ENCODE peak calls at places on chromosomes 2 and 18, in seven cellular contexts. One of them, this sample, is unnamed.

GRCh38 chr2:27737676-27738348 is 33.7 kb upstream of the MRPL33 start:
- DNase-seq in stomach: peak; percentile 53
- DNase-seq in lower leg skin: no peak
- DNase-seq in A549: no peak
- DNase-seq in cardiac muscle cell: no peak
- DNase-seq in AG04450: peak; percentile 7
- DNase-seq in right lobe of liver: peak; percentile 82
- DNase-seq in this sample: peak; percentile 79

GRCh38 chr2:136957044-136957443 is 191.7 kb downstream of the THSD7B start:
- DNase-seq in right lobe of liver: no peak
- DNase-seq in cardiac muscle cell: no peak
- DNase-seq in A549: no peak
- DNase-seq in stomach: no peak
- DNase-seq in AG04450: no peak
- DNase-seq in lower leg skin: no peak
- DNase-seq in this sample: no peak

GRCh38 chr2:183495079-183495478 is 370.8 kb downstream of the NUP35 start:
- DNase-seq in A549: no peak
- DNase-seq in right lobe of liver: no peak
- DNase-seq in lower leg skin: no peak
- DNase-seq in stomach: no peak
- DNase-seq in AG04450: no peak
- DNase-seq in cardiac muscle cell: no peak
- DNase-seq in this sample: no peak

GRCh38 chr2:76953733-76954347 is 568.3 kb downstream of the LRRTM4 start:
- DNase-seq in A549: no peak
- DNase-seq in right lobe of liver: peak; percentile 48
- DNase-seq in AG04450: peak; percentile 1
- DNase-seq in lower leg skin: peak; percentile 14
- DNase-seq in cardiac muscle cell: peak; percentile 84
- DNase-seq in stomach: no peak
- DNase-seq in this sample: peak; percentile 27

GRCh38 chr2:204072443-204073324 is 136.1 kb downstream of the ICOS start:
- DNase-seq in cardiac muscle cell: peak; percentile 45
- DNase-seq in lower leg skin: no peak
- DNase-seq in A549: peak; percentile 8
- DNase-seq in right lobe of liver: peak; percentile 48
- DNase-seq in AG04450: no peak
- DNase-seq in stomach: no peak
- DNase-seq in this sample: peak; percentile 11

GRCh38 chr2:237304763-237305514 is 109.0 kb downstream of the COL6A3 start:
- DNase-seq in stomach: no peak
- DNase-seq in right lobe of liver: no peak
- DNase-seq in A549: no peak
- DNase-seq in lower leg skin: no peak
- DNase-seq in cardiac muscle cell: no peak
- DNase-seq in AG04450: no peak
- DNase-seq in this sample: peak; percentile 74

GRCh38 chr2:1628893-1629292 is 115.4 kb downstream of the PXDN start:
- DNase-seq in A549: no peak
- DNase-seq in lower leg skin: peak; percentile 82
- DNase-seq in right lobe of liver: no peak
- DNase-seq in cardiac muscle cell: no peak
- DNase-seq in AG04450: no peak
- DNase-seq in stomach: peak; percentile 25
- DNase-seq in this sample: peak; percentile 74

GRCh38 chr2:208253518-208254117 is 1.3 kb downstream of the IDH1 start:
- DNase-seq in A549: no peak
- DNase-seq in right lobe of liver: no peak
- DNase-seq in stomach: no peak
- DNase-seq in cardiac muscle cell: no peak
- DNase-seq in lower leg skin: no peak
- DNase-seq in AG04450: no peak
- DNase-seq in this sample: peak; percentile 32

GRCh38 chr18:5058768-5059539 is 138.1 kb downstream of the AKAIN1 start:
- DNase-seq in cardiac muscle cell: no peak
- DNase-seq in A549: no peak
- DNase-seq in right lobe of liver: no peak
- DNase-seq in AG04450: no peak
- DNase-seq in stomach: no peak
- DNase-seq in lower leg skin: no peak
- DNase-seq in this sample: no peak

GRCh38 chr18:77101410-77102245 is 31.0 kb downstream of the MBP start:
- DNase-seq in stomach: peak; percentile 76
- DNase-seq in cardiac muscle cell: no peak
- DNase-seq in right lobe of liver: no peak
- DNase-seq in AG04450: peak; percentile 89
- DNase-seq in lower leg skin: peak; percentile 93
- DNase-seq in A549: peak; percentile 86
- DNase-seq in this sample: peak; percentile 98

GRCh38 chr2:28546242-28546641 is 50.4 kb downstream of the PLB1 start:
- DNase-seq in stomach: no peak
- DNase-seq in right lobe of liver: no peak
- DNase-seq in lower leg skin: no peak
- DNase-seq in A549: no peak
- DNase-seq in cardiac muscle cell: no peak
- DNase-seq in AG04450: no peak
- DNase-seq in this sample: no peak

GRCh38 chr2:154689158-154689557 is 9.3 kb upstream of the KCNJ3 start:
- DNase-seq in stomach: no peak
- DNase-seq in AG04450: no peak
- DNase-seq in A549: no peak
- DNase-seq in lower leg skin: no peak
- DNase-seq in cardiac muscle cell: no peak
- DNase-seq in right lobe of liver: no peak
- DNase-seq in this sample: no peak

GRCh38 chr2:131023758-131024157 is 69.5 kb downstream of the FAM168B start:
- DNase-seq in lower leg skin: no peak
- DNase-seq in stomach: no peak
- DNase-seq in cardiac muscle cell: no peak
- DNase-seq in A549: no peak
- DNase-seq in right lobe of liver: no peak
- DNase-seq in AG04450: no peak
- DNase-seq in this sample: no peak
- TF ChIP-seq CTCF in lower leg skin: no peak
- TF ChIP-seq CTCF in stomach: no peak
- TF ChIP-seq CTCF in cardiac muscle cell: no peak
- TF ChIP-seq CTCF in A549: no peak
- TF ChIP-seq CTCF in right lobe of liver: no peak
- TF ChIP-seq CTCF in AG04450: no peak
- TF ChIP-seq CTCF in this sample: no peak

GRCh38 chr2:102301867-102302362 is 9.4 kb upstream of the IL1RL1 start:
- DNase-seq in cardiac muscle cell: peak; percentile 53
- DNase-seq in stomach: no peak
- DNase-seq in right lobe of liver: no peak
- DNase-seq in A549: no peak
- DNase-seq in lower leg skin: peak; percentile 28
- DNase-seq in AG04450: no peak
- DNase-seq in this sample: peak; percentile 42
- H3K4me3 ChIP-seq in cardiac muscle cell: no peak overlapping the region
- H3K4me3 ChIP-seq in stomach: no peak overlapping the region
- H3K4me3 ChIP-seq in right lobe of liver: no peak overlapping the region
- H3K4me3 ChIP-seq in A549: no peak overlapping the region
- H3K4me3 ChIP-seq in lower leg skin: no peak overlapping the region
- H3K4me3 ChIP-seq in AG04450: no peak overlapping the region
- H3K4me3 ChIP-seq in this sample: no peak overlapping the region

GRCh38 chr2:35871672-35872071 is 483.9 kb upstream of the CRIM1 start:
- DNase-seq in right lobe of liver: no peak
- DNase-seq in stomach: no peak
- DNase-seq in A549: peak; percentile 4
- DNase-seq in cardiac muscle cell: peak; percentile 27
- DNase-seq in AG04450: no peak
- DNase-seq in lower leg skin: no peak
- DNase-seq in this sample: no peak
- TF ChIP-seq CTCF in right lobe of liver: no peak
- TF ChIP-seq CTCF in stomach: no peak
- TF ChIP-seq CTCF in A549: peak; percentile 19
- TF ChIP-seq CTCF in cardiac muscle cell: no peak
- TF ChIP-seq CTCF in AG04450: peak; percentile 3
- TF ChIP-seq CTCF in lower leg skin: no peak
- TF ChIP-seq CTCF in this sample: peak; percentile 12

GRCh38 chr2:238727585-238728321 is 120.1 kb upstream of the TWIST2 start:
- DNase-seq in A549: no peak
- DNase-seq in stomach: no peak
- DNase-seq in AG04450: peak; percentile 34
- DNase-seq in lower leg skin: peak; percentile 49
- DNase-seq in cardiac muscle cell: no peak
- DNase-seq in right lobe of liver: no peak
- DNase-seq in this sample: peak; percentile 94
- H3K4me3 ChIP-seq in A549: no peak overlapping the region
- H3K4me3 ChIP-seq in stomach: no peak overlapping the region
- H3K4me3 ChIP-seq in AG04450: no peak overlapping the region
- H3K4me3 ChIP-seq in lower leg skin: no peak overlapping the region
- H3K4me3 ChIP-seq in cardiac muscle cell: no peak overlapping the region
- H3K4me3 ChIP-seq in right lobe of liver: no peak overlapping the region
- H3K4me3 ChIP-seq in this sample: no peak overlapping the region

DNA sequence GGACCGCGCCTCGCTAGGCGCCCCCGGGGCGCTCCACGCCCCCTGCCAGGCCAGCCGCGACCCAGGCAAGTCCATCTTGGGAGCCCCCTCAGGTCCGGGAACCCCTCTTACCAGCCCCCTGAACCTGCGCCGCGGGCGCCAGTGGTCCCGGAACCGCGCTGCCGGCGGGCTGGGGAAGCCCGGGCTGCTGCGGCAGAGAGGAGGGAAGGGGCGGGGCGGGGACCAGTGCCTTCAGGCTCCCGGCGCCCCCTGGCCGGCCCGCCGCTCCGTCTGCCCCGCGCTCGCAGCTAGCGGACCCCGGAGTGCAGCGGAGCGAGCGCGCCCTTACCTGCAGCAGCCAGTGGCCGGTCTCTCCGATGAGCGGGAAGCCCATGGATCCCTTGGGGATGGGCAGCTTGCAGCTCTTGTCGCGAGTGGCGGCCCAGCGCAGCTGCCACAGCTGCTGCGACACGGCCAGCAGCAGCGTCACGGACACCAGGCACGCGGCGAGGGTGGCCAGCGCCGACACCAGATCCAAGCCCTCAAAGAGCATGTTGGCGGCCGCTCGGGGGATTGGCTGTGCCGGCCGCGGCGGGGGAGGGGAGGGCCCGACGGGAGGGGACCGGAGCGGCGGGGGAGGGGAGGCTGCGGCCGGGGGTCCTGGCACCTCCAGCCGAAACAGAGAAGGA is at the start of gene CYP26B1:
- DNase-seq in right lobe of liver: peak; percentile 42
- DNase-seq in A549: no peak
- DNase-seq in lower leg skin: no peak
- DNase-seq in cardiac muscle cell: peak; percentile 70
- DNase-seq in AG04450: no peak
- DNase-seq in stomach: peak; percentile 26
- DNase-seq in this sample: no peak
- TF ChIP-seq CTCF in right lobe of liver: no peak
- TF ChIP-seq CTCF in A549: no peak
- TF ChIP-seq CTCF in lower leg skin: no peak
- TF ChIP-seq CTCF in cardiac muscle cell: peak; percentile 3
- TF ChIP-seq CTCF in AG04450: no peak
- TF ChIP-seq CTCF in stomach: no peak
- TF ChIP-seq CTCF in this sample: no peak

This sample was measured in fibroblast of villous mesenchyme.